ENCODE peak calls at places on chromosomes 5 and 9, in four cellular contexts. K is K562, R is HL-60, I is GM12878. F is an unnamed sample.

GRCh38 chr5:111227805-111228204 is 3.6 kb downstream of the CAMK4 start:
- DNase-seq in K (no peak), R (no peak), I (no peak), F (no peak)

GRCh38 chr9:114682846-114683245 is 854 bp upstream of the TEX48 start:
- DNase-seq in K (no peak), R (no peak), I (no peak), F (no peak)

GRCh38 chr5:36152324-36153298 is 700 bp downstream of the SKP2 start:
- DNase-seq in K (no peak), R (no peak), I (no peak), F (no peak)

GRCh38 chr5:179858241-179858585 is 404 bp downstream of the MRNIP start:
- DNase-seq in K (peak), R (no peak), I (peak), F (no peak)

GRCh38 chr9:127778280-127779135 is at the start of gene SH2D3C:
- DNase-seq in K (peak), R (no peak), I (no peak), F (no peak)

GRCh38 chr5:83740741-83741140 is 20.1 kb upstream of the HAPLN1 start:
- DNase-seq in K (no peak), R (no peak), I (peak), F (no peak)

GRCh38 chr9:4812872-4813271 is 20.1 kb downstream of the RCL1 start:
- DNase-seq in K (no peak), R (no peak), I (no peak), F (no peak)

GRCh38 chr5:133285583-133286021 is 233.8 kb downstream of the HSPA4 start:
- DNase-seq in K (no peak), R (no peak), I (no peak), F (no peak)

GRCh38 chr5:118354806-118355205 is 633.5 kb downstream of the DTWD2 start:
- DNase-seq in K (no peak), R (no peak), I (no peak), F (no peak)

GRCh38 chr5:173505634-173506033 is 110.8 kb downstream of the BOD1 start:
- DNase-seq in K (no peak), R (no peak), I (no peak), F (no peak)

GRCh38 chr5:179256229-179257189 is 88.8 kb downstream of the ADAMTS2 start:
- DNase-seq in K (no peak), R (no peak), I (no peak), F (no peak)

GRCh38 chr5:74766348-74766886 is 500 bp downstream of the GFM2 start:
- DNase-seq in K (peak), R (peak), I (no peak), F (peak)

DNA sequence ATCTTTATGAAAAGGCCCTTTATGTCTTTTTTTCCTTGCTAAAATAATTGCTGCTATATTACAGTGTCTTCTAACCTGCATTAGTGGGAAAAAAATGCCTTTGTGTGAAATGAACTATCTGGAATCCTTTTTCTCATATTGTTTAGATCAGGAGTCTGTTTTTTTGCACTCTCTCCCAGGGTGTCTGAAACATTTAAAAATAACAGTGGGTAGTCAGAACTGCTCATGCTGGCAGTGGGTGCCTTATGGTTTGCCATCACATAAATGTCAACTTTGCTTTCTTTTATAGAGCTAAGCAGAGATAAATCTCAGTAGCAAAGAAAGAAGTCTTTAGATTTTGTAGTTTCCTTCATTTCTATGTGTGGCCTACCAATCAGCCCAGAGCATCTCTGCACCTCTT is 347.8 kb upstream of the RGMB start:
- DNase-seq in K (no peak), R (no peak), I (no peak), F (no peak)
- TF ChIP-seq POLR2AphosphoS5 in K (no peak), R (no peak), I (no peak), F (no peak)

GRCh38 chr5:141031006-141031405 is 20.2 kb upstream of the PCDHB1 start:
- DNase-seq in K (no peak), R (no peak), I (no peak), F (no peak)

GRCh38 chr5:141032626-141033025 is 18.5 kb upstream of the PCDHB1 start:
- DNase-seq in K (no peak), R (no peak), I (no peak), F (no peak)
- TF ChIP-seq SPI1 in K (no peak), R (no peak), I (no peak), F (no peak)

GRCh38 chr5:68255305-68256130 is 40.0 kb downstream of the PIK3R1 start:
- DNase-seq in K (no peak), R (no peak), I (no peak), F (no peak)
- TF ChIP-seq POLR2AphosphoS5 in K (no peak), R (no peak), I (no peak), F (no peak)

GRCh38 chr9:135989722-135990467 is 28.7 kb upstream of the UBAC1 start:
- DNase-seq in K (no peak), R (no peak), I (no peak), F (no peak)
- TF ChIP-seq SPI1 in K (no peak), R (no peak), I (no peak), F (no peak)

F was measured in GM12891.